ENCODE peak calls at places on chromosomes 5 and 9, in four cellular contexts. One of them, this sample, is unnamed.

GRCh38 chr9:30943446-30944232 is 1440.8 kb upstream of the ACO1 start:
- DNase-seq in H1: no peak
- DNase-seq in mesendoderm: no peak
- DNase-seq in IMR-90: no peak
- DNase-seq in this sample: no peak

GRCh38 chr5:57094753-57095683 is 78.8 kb upstream of the GPBP1 start:
- DNase-seq in H1: peak; percentile 78
- DNase-seq in IMR-90: no peak
- DNase-seq in mesendoderm: peak; percentile 82
- DNase-seq in this sample: peak; percentile 88

GRCh38 chr9:20040991-20041606 is 252.3 kb upstream of the SLC24A2 start:
- DNase-seq in mesendoderm: peak; percentile 22
- DNase-seq in IMR-90: no peak
- DNase-seq in H1: no peak
- DNase-seq in this sample: no peak

GRCh38 chr9:81633952-81634421 is 55.4 kb downstream of the TLE1 start:
- DNase-seq in H1: no peak
- DNase-seq in mesendoderm: no peak
- DNase-seq in IMR-90: no peak
- DNase-seq in this sample: no peak

GRCh38 chr5:40441733-40442132 is 238.0 kb upstream of the PTGER4 start:
- DNase-seq in IMR-90: no peak
- DNase-seq in mesendoderm: no peak
- DNase-seq in H1: no peak
- DNase-seq in this sample: no peak

GRCh38 chr9:80369641-80370040 is 797.9 kb downstream of the TLE4 start:
- DNase-seq in mesendoderm: no peak
- DNase-seq in IMR-90: no peak
- DNase-seq in H1: no peak
- DNase-seq in this sample: no peak

GRCh38 chr5:137231535-137231934 is 267.6 kb downstream of the SPOCK1 start:
- DNase-seq in H1: no peak
- DNase-seq in IMR-90: peak; percentile 21
- DNase-seq in mesendoderm: no peak
- DNase-seq in this sample: no peak

GRCh38 chr9:70285246-70285645 is 26.5 kb downstream of the SMC5 start:
- DNase-seq in mesendoderm: no peak
- DNase-seq in H1: no peak
- DNase-seq in IMR-90: peak; percentile 73
- DNase-seq in this sample: no peak

GRCh38 chr5:151896041-151896691 is 28.5 kb downstream of the GLRA1 start:
- DNase-seq in IMR-90: peak; percentile 51
- DNase-seq in mesendoderm: peak; percentile 95
- DNase-seq in H1: no peak
- DNase-seq in this sample: peak; percentile 52

GRCh38 chr9:35526087-35526801 is 36.3 kb downstream of the RUSC2 start:
- DNase-seq in mesendoderm: no peak
- DNase-seq in H1: no peak
- DNase-seq in IMR-90: peak; percentile 64
- DNase-seq in this sample: no peak

GRCh38 chr5:130605200-130605599 is 559.9 kb downstream of the HINT1 start:
- DNase-seq in H1: no peak
- DNase-seq in mesendoderm: peak; percentile 76
- DNase-seq in IMR-90: no peak
- DNase-seq in this sample: no peak

GRCh38 chr9:98142182-98142924 is 23.3 kb upstream of the TRIM14 start:
- DNase-seq in H1: no peak
- DNase-seq in IMR-90: no peak
- DNase-seq in mesendoderm: peak; percentile 7
- DNase-seq in this sample: no peak

GRCh38 chr9:32571969-32572899 is 725 bp downstream of the NDUFB6 start:
- DNase-seq in mesendoderm: peak; percentile 91
- DNase-seq in IMR-90: peak; percentile 82
- DNase-seq in H1: peak; percentile 49
- DNase-seq in this sample: peak; percentile 66

GRCh38 chr5:124263680-124264491 is 482.6 kb downstream of the ZNF608 start:
- DNase-seq in IMR-90: no peak
- DNase-seq in H1: peak; percentile 51
- DNase-seq in mesendoderm: peak; percentile 93
- DNase-seq in this sample: peak; percentile 38

GRCh38 chr9:91924090-91924489 is 25.9 kb downstream of the ROR2 start:
- DNase-seq in H1: no peak
- DNase-seq in IMR-90: no peak
- DNase-seq in mesendoderm: no peak
- DNase-seq in this sample: no peak

GRCh38 chr5:107359033-107359915 is 311.5 kb downstream of the EFNA5 start:
- DNase-seq in mesendoderm: no peak
- DNase-seq in H1: no peak
- DNase-seq in IMR-90: peak; percentile 59
- DNase-seq in this sample: no peak

GRCh38 chr5:13957032-13957645 is 12.7 kb upstream of the DNAH5 start:
- DNase-seq in IMR-90: peak; percentile 78
- DNase-seq in mesendoderm: peak; percentile 74
- DNase-seq in H1: no peak
- DNase-seq in this sample: no peak

GRCh38 chr9:71042448-71042847 is 79.0 kb downstream of the TRPM3 start:
- DNase-seq in mesendoderm: no peak
- DNase-seq in IMR-90: no peak
- DNase-seq in H1: no peak
- DNase-seq in this sample: no peak

GRCh38 chr9:12843735-12844134 is 68.9 kb downstream of the LURAP1L start:
- DNase-seq in IMR-90: peak; percentile 88
- DNase-seq in H1: no peak
- DNase-seq in mesendoderm: no peak
- DNase-seq in this sample: no peak

GRCh38 chr5:137174206-137174605 is 324.9 kb downstream of the SPOCK1 start:
- DNase-seq in mesendoderm: no peak
- DNase-seq in H1: no peak
- DNase-seq in IMR-90: no peak
- DNase-seq in this sample: no peak

GRCh38 chr9:92147854-92148184 is 32.6 kb upstream of the SPTLC1 start:
- DNase-seq in H1: no peak
- DNase-seq in mesendoderm: no peak
- DNase-seq in IMR-90: no peak
- DNase-seq in this sample: no peak

GRCh38 chr9:17907780-17908513 is 329.1 kb downstream of the SH3GL2 start:
- DNase-seq in IMR-90: no peak
- DNase-seq in mesendoderm: no peak
- DNase-seq in H1: no peak
- DNase-seq in this sample: no peak

GRCh38 chr9:118128313-118128712 is 424.1 kb downstream of the TLR4 start:
- DNase-seq in mesendoderm: no peak
- DNase-seq in IMR-90: no peak
- DNase-seq in H1: no peak
- DNase-seq in this sample: no peak

GRCh38 chr5:135372654-135373381 is 26.2 kb downstream of the MACROH2A1 start:
- DNase-seq in H1: no peak
- DNase-seq in IMR-90: no peak
- DNase-seq in mesendoderm: no peak
- DNase-seq in this sample: no peak

GRCh38 chr9:135961811-135962695 is 880 bp upstream of the UBAC1 start:
- DNase-seq in mesendoderm: no peak
- DNase-seq in H1: no peak
- DNase-seq in IMR-90: no peak
- DNase-seq in this sample: no peak

GRCh38 chr5:30991462-30991861 is 202.0 kb upstream of the CDH6 start:
- DNase-seq in mesendoderm: no peak
- DNase-seq in IMR-90: peak; percentile 66
- DNase-seq in H1: no peak
- DNase-seq in this sample: no peak

GRCh38 chr9:660227-660626 is 181.3 kb upstream of the DMRT1 start:
- DNase-seq in mesendoderm: no peak
- DNase-seq in IMR-90: no peak
- DNase-seq in H1: no peak
- DNase-seq in this sample: no peak

GRCh38 chr9:97525451-97525850 is 24.0 kb downstream of the TMOD1 start:
- DNase-seq in mesendoderm: no peak
- DNase-seq in H1: no peak
- DNase-seq in IMR-90: peak; percentile 64
- DNase-seq in this sample: no peak

GRCh38 chr5:63439537-63439936 is 522.7 kb downstream of the HTR1A start:
- DNase-seq in mesendoderm: peak; percentile 46
- DNase-seq in IMR-90: no peak
- DNase-seq in H1: peak; percentile 36
- DNase-seq in this sample: no peak

GRCh38 chr5:95817430-95817829 is 5.1 kb downstream of the GLRX start:
- DNase-seq in IMR-90: peak; percentile 76
- DNase-seq in H1: no peak
- DNase-seq in mesendoderm: peak; percentile 44
- DNase-seq in this sample: no peak

GRCh38 chr9:110440161-110440560 is 102.5 kb upstream of the TXNDC8 start:
- DNase-seq in H1: no peak
- DNase-seq in mesendoderm: no peak
- DNase-seq in IMR-90: peak; percentile 96
- DNase-seq in this sample: no peak

GRCh38 chr9:123225374-123225813 is 43.0 kb downstream of the STRBP start:
- DNase-seq in mesendoderm: peak; percentile 79
- DNase-seq in IMR-90: peak; percentile 90
- DNase-seq in H1: no peak
- DNase-seq in this sample: peak; percentile 71

GRCh38 chr9:127923771-127924170 is 6.8 kb downstream of the PIP5KL1 start:
- DNase-seq in H1: no peak
- DNase-seq in IMR-90: peak; percentile 99
- DNase-seq in mesendoderm: no peak
- DNase-seq in this sample: no peak

GRCh38 chr9:97802276-97802675 is 50.8 kb upstream of the FOXE1 start:
- DNase-seq in H1: no peak
- DNase-seq in IMR-90: peak; percentile 68
- DNase-seq in mesendoderm: peak; percentile 76
- DNase-seq in this sample: no peak

GRCh38 chr5:52693279-52693678 is 94.4 kb upstream of the ITGA1 start:
- DNase-seq in H1: no peak
- DNase-seq in IMR-90: peak; percentile 45
- DNase-seq in mesendoderm: peak; percentile 58
- DNase-seq in this sample: peak; percentile 45

GRCh38 chr5:107337281-107337680 is 333.5 kb downstream of the EFNA5 start:
- DNase-seq in IMR-90: no peak
- DNase-seq in mesendoderm: no peak
- DNase-seq in H1: no peak
- DNase-seq in this sample: no peak

GRCh38 chr9:75142208-75142607 is 53.9 kb downstream of the OSTF1 start:
- DNase-seq in IMR-90: no peak
- DNase-seq in mesendoderm: no peak
- DNase-seq in H1: no peak
- DNase-seq in this sample: no peak

GRCh38 chr9:34490760-34491159 is 32.0 kb downstream of the ENHO start:
- DNase-seq in mesendoderm: no peak
- DNase-seq in IMR-90: no peak
- DNase-seq in H1: no peak
- DNase-seq in this sample: no peak

GRCh38 chr5:124130807-124131206 is 615.6 kb downstream of the ZNF608 start:
- DNase-seq in IMR-90: no peak
- DNase-seq in mesendoderm: no peak
- DNase-seq in H1: no peak
- DNase-seq in this sample: no peak

GRCh38 chr9:100324594-100325200 is 28.0 kb downstream of the TEX10 start:
- DNase-seq in mesendoderm: peak; percentile 49
- DNase-seq in IMR-90: peak; percentile 74
- DNase-seq in H1: no peak
- DNase-seq in this sample: no peak
- H3K56ac ChIP-seq in mesendoderm: no peak overlapping the region
- H3K56ac ChIP-seq in IMR-90: no peak overlapping the region
- H3K56ac ChIP-seq in H1: no peak overlapping the region
- H3K56ac ChIP-seq in this sample: no peak overlapping the region

DNA sequence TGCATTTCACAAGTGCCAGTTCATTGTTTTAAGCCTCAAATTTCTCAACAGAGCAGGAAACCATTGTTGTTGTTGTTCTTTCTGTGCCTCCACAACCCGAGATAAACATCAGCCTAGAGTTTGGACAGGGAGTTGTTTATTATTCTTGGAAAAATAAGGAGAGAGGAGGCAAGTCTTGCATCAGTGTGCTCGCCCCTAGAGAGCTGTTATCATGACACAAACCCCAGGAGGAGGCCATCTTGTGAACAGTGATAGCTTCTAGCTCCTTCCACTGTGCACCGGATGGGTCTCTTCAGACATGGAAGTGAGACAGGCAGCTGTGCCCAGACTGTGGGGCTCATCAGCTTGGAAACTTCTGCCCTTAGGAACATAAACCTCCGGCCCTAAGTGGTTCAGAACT is 181.9 kb upstream of the S1PR3 start:
- DNase-seq in mesendoderm: no peak
- DNase-seq in H1: no peak
- DNase-seq in IMR-90: peak; percentile 24
- DNase-seq in this sample: no peak
- H4K8ac ChIP-seq in mesendoderm: no peak overlapping the region
- H4K8ac ChIP-seq in H1: no peak overlapping the region
- H4K8ac ChIP-seq in IMR-90: no peak overlapping the region
- H4K8ac ChIP-seq in this sample: no peak overlapping the region

GRCh38 chr5:315488-316209 is 5.9 kb upstream of the AHRR start:
- DNase-seq in IMR-90: no peak
- DNase-seq in H1: no peak
- DNase-seq in mesendoderm: no peak
- DNase-seq in this sample: no peak

GRCh38 chr5:316210-317085 is 5.1 kb upstream of the AHRR start:
- DNase-seq in mesendoderm: no peak
- DNase-seq in H1: no peak
- DNase-seq in IMR-90: no peak
- DNase-seq in this sample: no peak

GRCh38 chr5:318341-318897 is 3.1 kb upstream of the AHRR start:
- DNase-seq in mesendoderm: peak; percentile 44
- DNase-seq in IMR-90: peak; percentile 46
- DNase-seq in H1: no peak
- DNase-seq in this sample: no peak

GRCh38 chr5:318931-319601 is 2.4 kb upstream of the AHRR start:
- DNase-seq in H1: no peak
- DNase-seq in mesendoderm: no peak
- DNase-seq in IMR-90: no peak
- DNase-seq in this sample: no peak

GRCh38 chr5:317086-317811 is 4.3 kb upstream of the AHRR start:
- DNase-seq in H1: peak; percentile 86
- DNase-seq in IMR-90: peak; percentile 74
- DNase-seq in mesendoderm: peak; percentile 83
- DNase-seq in this sample: peak; percentile 88
- H3K18ac ChIP-seq in H1: peak overlapping the region; percentile 60
- H3K18ac ChIP-seq in IMR-90: no peak overlapping the region
- H3K18ac ChIP-seq in mesendoderm: no peak overlapping the region
- H3K18ac ChIP-seq in this sample: no peak overlapping the region

DNA sequence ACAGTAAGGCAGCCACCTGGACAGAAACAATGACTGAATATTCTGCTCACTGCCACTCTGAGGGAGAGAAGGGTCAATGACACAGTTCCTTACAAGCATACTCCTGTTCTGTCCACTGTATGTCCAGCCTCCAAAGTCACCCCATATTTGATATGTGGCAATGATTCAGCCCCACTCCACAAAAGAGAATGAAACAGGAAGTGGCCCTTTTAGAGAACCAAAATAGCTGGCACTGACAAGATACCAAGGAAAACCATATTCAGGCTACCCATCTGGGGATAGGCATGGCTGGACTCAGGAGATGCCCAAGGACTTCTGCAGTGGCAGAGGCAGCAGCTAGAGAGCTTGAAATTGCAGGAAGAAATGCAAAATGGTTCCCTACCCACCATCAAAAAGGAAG is 12.8 kb upstream of the GFRA3 start:
- DNase-seq in mesendoderm: no peak
- DNase-seq in H1: no peak
- DNase-seq in IMR-90: no peak
- DNase-seq in this sample: no peak
- H3K56ac ChIP-seq in mesendoderm: no peak overlapping the region
- H3K56ac ChIP-seq in H1: no peak overlapping the region
- H3K56ac ChIP-seq in IMR-90: no peak overlapping the region
- H3K56ac ChIP-seq in this sample: no peak overlapping the region

This sample was measured in H9.